ENCODE peak calls at places on chromosomes 4 and X, in five cellular contexts. C is GM04504, X is EL, E is nucleus accumbens, A is fibroblast of mammary gland. W is an unnamed sample.

GRCh38 chr4:169634975-169635374 is 14.6 kb downstream of the CLCN3 start:
- DNase-seq in E (no peak), C (no peak), A (no peak), X (no peak), W (no peak)

GRCh38 chr4:128310266-128310697 is 22.7 kb upstream of the PGRMC2 start:
- DNase-seq in E (no peak), X (peak), A (peak), C (no peak), W (no peak)

GRCh38 chr4:56799824-56800756 is 21.4 kb downstream of the SPINK2 start:
- DNase-seq in C (peak), E (peak), A (peak), X (peak), W (peak)

GRCh38 chr4:183821090-183821853 is 83.8 kb upstream of the STOX2 start:
- DNase-seq in E (no peak), C (no peak), X (no peak), A (no peak), W (no peak)

GRCh38 chr4:113537183-113537977 is 224.2 kb downstream of the CAMK2D start:
- DNase-seq in E (no peak), A (no peak), X (no peak), C (no peak), W (no peak)

GRCh38 chr4:103099691-103100392 is at the start of gene BDH2:
- DNase-seq in C (peak), A (peak), X (peak), E (peak), W (peak)

GRCh38 chr4:176377705-176378302 is 58.0 kb downstream of the SPCS3 start:
- DNase-seq in A (peak), E (no peak), C (no peak), X (peak), W (no peak)

GRCh38 chr4:144615182-144615581 is 30.8 kb upstream of the HHIP start:
- DNase-seq in A (peak), C (peak), X (peak), E (no peak), W (no peak)

GRCh38 chr4:154626793-154627484 is 14.5 kb upstream of the FGG start:
- DNase-seq in E (no peak), X (peak), C (no peak), A (peak), W (peak)

GRCh38 chrX:104351173-104351769 is 96.5 kb upstream of the ESX1 start:
- DNase-seq in C (peak), E (no peak), A (peak), X (peak), W (no peak)

GRCh38 chr4:102717448-102718092 is 43.2 kb downstream of the MANBA start:
- DNase-seq in E (no peak), X (peak), C (no peak), A (peak), W (no peak)

GRCh38 chr4:17094209-17094608 is 195.8 kb upstream of the LDB2 start:
- DNase-seq in A (no peak), X (no peak), E (no peak), C (no peak), W (no peak)

GRCh38 chr4:15427715-15428114 is at the start of gene C1QTNF7:
- DNase-seq in C (no peak), X (no peak), E (no peak), A (no peak), W (no peak)

GRCh38 chrX:9464435-9465371 is at the start of gene TBL1X:
- DNase-seq in X (peak), E (peak), C (no peak), A (peak), W (no peak)

GRCh38 chr4:10115657-10116624 is 658 bp downstream of the WDR1 start:
- DNase-seq in X (peak), C (no peak), A (no peak), E (no peak), W (no peak)

GRCh38 chrX:30027636-30028035 is 187.7 kb upstream of the MAGEB2 start:
- DNase-seq in E (no peak), C (no peak), A (no peak), X (no peak), W (no peak)

GRCh38 chr4:89285735-89286134 is 21.9 kb downstream of the GPRIN3 start:
- DNase-seq in A (no peak), X (no peak), E (no peak), C (no peak), W (no peak)

GRCh38 chr4:17398035-17398434 is 113.9 kb downstream of the QDPR start:
- DNase-seq in E (no peak), X (no peak), A (no peak), C (no peak), W (no peak)

GRCh38 chrX:24189490-24189889 is 40.0 kb downstream of the ZFX start:
- DNase-seq in E (no peak), A (no peak), C (no peak), X (no peak), W (no peak)

GRCh38 chrX:109740076-109740809 is 7.2 kb upstream of the ACSL4 start:
- DNase-seq in C (no peak), E (no peak), X (peak), A (peak), W (no peak)

GRCh38 chrX:18702362-18703195 is 4.9 kb upstream of the PPEF1 start:
- DNase-seq in X (peak), A (peak), E (no peak), C (no peak), W (no peak)

GRCh38 chrX:130393451-130394074 is 8.1 kb upstream of the GPR119 start:
- DNase-seq in X (peak), A (peak), C (peak), E (peak), W (no peak)

GRCh38 chrX:71541546-71542022 is 8.7 kb downstream of the OGT start:
- DNase-seq in E (no peak), C (no peak), X (peak), A (peak), W (no peak)